ENCODE peak calls at places on chromosomes 16 and 17, in ten cellular contexts. B is RWPE1, C is mesothelial cell of epicardium, U is AG10803, I is AG09309, Y is omental fat pad, F is breast epithelium, Q is progenitor cell of endocrine pancreas, O is RWPE2, R is heart right ventricle. M is an unnamed sample.

GRCh38 chr16:10964891-10965326 is 20.5 kb downstream of the CLEC16A start:
- DNase-seq in R (no peak), F (no peak), O (no peak), I (no peak), Y (no peak), B (no peak), C (no peak), Q (no peak), U (no peak), M (no peak)

GRCh38 chr16:81106826-81107503 is 10.8 kb upstream of the GCSH start:
- DNase-seq in I (no peak), C (no peak), O (no peak), R (no peak), Y (no peak), Q (no peak), U (peak), B (no peak), F (no peak), M (no peak)

GRCh38 chr17:35765086-35765710 is 4.5 kb downstream of the C17orf50 start:
- DNase-seq in U (peak), Q (no peak), F (no peak), R (no peak), I (no peak), O (no peak), C (no peak), Y (no peak), B (no peak), M (no peak)

GRCh38 chr17:79079421-79080200 is 5.0 kb downstream of the ENGASE start:
- DNase-seq in I (no peak), B (no peak), Q (no peak), F (no peak), O (no peak), R (no peak), U (no peak), C (no peak), Y (no peak), M (no peak)

GRCh38 chr16:57464523-57464922 is 2.0 kb downstream of the POLR2C start:
- DNase-seq in R (no peak), C (no peak), O (no peak), Q (no peak), U (no peak), Y (no peak), B (no peak), F (no peak), I (no peak), M (no peak)

GRCh38 chr17:66302761-66303626 is 581 bp downstream of the PRKCA start:
- DNase-seq in R (peak), O (peak), C (peak), B (peak), Q (peak), Y (no peak), I (no peak), U (peak), F (peak), M (peak)

GRCh38 chr17:1607971-1608320 is 20.7 kb downstream of the SLC43A2 start:
- DNase-seq in R (no peak), F (no peak), O (no peak), C (no peak), I (no peak), Q (no peak), U (no peak), B (no peak), Y (no peak), M (no peak)

GRCh38 chr16:29290631-29291247 is 115.8 kb downstream of the NPIPB11 start:
- DNase-seq in R (peak), F (peak), C (peak), O (peak), I (no peak), Q (no peak), B (peak), U (peak), Y (peak), M (peak)

GRCh38 chr16:678858-679807 is 1.1 kb upstream of the STUB1 start:
- DNase-seq in C (peak), F (no peak), O (no peak), I (no peak), R (peak), Q (peak), U (peak), Y (no peak), B (no peak), M (no peak)

GRCh38 chr16:84478172-84478948 is 26.1 kb downstream of the MEAK7 start:
- DNase-seq in R (no peak), C (no peak), Q (no peak), O (no peak), F (no peak), Y (no peak), U (peak), B (peak), I (peak), M (no peak)

GRCh38 chr17:34318474-34318873 is 761 bp upstream of the CCL8 start:
- DNase-seq in R (no peak), Y (no peak), B (no peak), F (no peak), Q (no peak), U (no peak), C (no peak), I (no peak), O (no peak), M (no peak)

GRCh38 chr16:46720619-46721018 is 27.5 kb downstream of the MYLK3 start:
- DNase-seq in B (no peak), Y (no peak), U (no peak), O (no peak), I (no peak), Q (no peak), C (peak), F (no peak), R (no peak), M (no peak)

GRCh38 chr16:66662445-66663194 is 33.9 kb downstream of the CMTM4 start:
- DNase-seq in C (no peak), O (no peak), Q (no peak), U (peak), Y (no peak), R (no peak), B (peak), I (no peak), F (no peak), M (no peak)

GRCh38 chr16:85652431-85653221 is 36.1 kb downstream of the GINS2 start:
- DNase-seq in B (no peak), I (no peak), C (peak), Y (peak), F (no peak), R (no peak), Q (no peak), O (no peak), U (peak), M (no peak)

GRCh38 chr17:79114455-79115301 is 40.1 kb downstream of the ENGASE start:
- DNase-seq in Q (no peak), O (no peak), I (no peak), U (no peak), B (no peak), R (peak), Y (no peak), C (peak), F (no peak), M (no peak)

GRCh38 chr16:86665319-86665675 is 86.9 kb downstream of the FOXL1 start:
- DNase-seq in I (no peak), Q (no peak), U (peak), Y (no peak), B (no peak), F (no peak), C (no peak), R (no peak), O (no peak), M (no peak)

GRCh38 chr16:66616592-66616991 is 12.1 kb downstream of the CMTM3 start:
- DNase-seq in O (no peak), U (no peak), R (no peak), I (no peak), B (no peak), Q (no peak), Y (no peak), F (no peak), C (no peak), M (no peak)

GRCh38 chr17:27091043-27091497 is 202.8 kb upstream of the WSB1 start:
- DNase-seq in O (no peak), I (no peak), Q (no peak), B (no peak), U (no peak), F (no peak), R (no peak), C (no peak), Y (no peak), M (no peak)

GRCh38 chr16:4704913-4705312 is 11.6 kb downstream of the NUDT16L1 start:
- DNase-seq in I (no peak), C (no peak), Y (no peak), R (no peak), Q (no peak), O (no peak), B (no peak), U (no peak), F (no peak), M (no peak)

GRCh38 chr16:50532576-50532975 is 15.6 kb upstream of the NKD1 start:
- DNase-seq in R (no peak), U (no peak), C (no peak), I (no peak), Q (no peak), B (no peak), F (no peak), Y (no peak), O (no peak), M (no peak)

GRCh38 chr16:65547799-65548446 is 426.1 kb upstream of the CDH11 start:
- DNase-seq in B (peak), F (no peak), O (no peak), R (no peak), U (peak), I (peak), C (no peak), Y (no peak), Q (no peak), M (no peak)

GRCh38 chr17:75404223-75404738 is 1.2 kb downstream of the GRB2 start:
- DNase-seq in R (peak), Q (peak), F (no peak), B (peak), U (peak), O (no peak), C (peak), Y (no peak), I (no peak), M (peak)

DNA sequence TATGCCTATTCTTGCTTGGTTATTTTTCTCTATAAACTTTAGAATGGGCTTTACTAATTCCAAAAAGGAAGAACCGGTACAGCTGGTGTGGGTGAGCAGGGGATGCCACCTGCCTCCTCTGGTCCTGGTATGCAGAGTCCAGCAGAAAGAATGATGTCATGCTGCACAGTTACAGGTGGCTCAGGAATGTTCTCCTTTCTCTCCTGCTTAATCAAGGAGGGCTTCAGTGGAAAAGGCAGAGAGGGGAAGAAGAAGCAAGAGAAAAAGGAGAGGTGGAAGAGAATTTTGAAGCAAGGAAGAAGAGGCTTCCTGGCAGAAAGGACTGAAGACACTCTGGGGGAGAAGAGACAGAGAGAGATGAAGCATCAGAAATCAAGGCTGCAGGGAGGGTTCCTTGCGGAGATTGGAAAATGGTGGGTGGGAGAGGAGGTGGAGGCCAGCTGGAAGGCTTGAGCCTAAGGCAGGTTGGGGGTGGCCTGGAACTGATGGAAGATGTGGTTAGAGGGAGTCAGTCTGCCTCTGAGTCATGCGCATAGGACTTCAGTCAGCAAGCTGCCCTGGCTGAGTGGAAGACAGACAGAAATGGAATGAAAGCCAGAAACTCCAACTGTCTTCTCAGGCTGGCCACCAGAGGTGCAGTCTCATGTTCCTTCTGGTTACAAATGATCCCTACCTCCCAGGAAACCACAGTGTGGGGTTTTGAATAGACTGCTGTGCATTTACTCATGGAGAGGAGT is 64.6 kb upstream of the CRHR1 start:
- DNase-seq in Y (no peak), O (no peak), U (peak), C (no peak), I (peak), Q (no peak), R (no peak), F (no peak), B (peak), M (no peak)
- TF ChIP-seq CTCF in Y (no peak), O (peak), U (peak), C (peak), I (peak), Q (peak), R (no peak), F (no peak), B (peak), M (no peak)

GRCh38 chr16:72588554-72588953 is 416.6 kb upstream of the PMFBP1 start:
- DNase-seq in I (no peak), U (no peak), B (no peak), Q (no peak), F (no peak), C (no peak), Y (no peak), R (no peak), O (no peak), M (no peak)
- TF ChIP-seq CTCF in I (no peak), U (no peak), B (no peak), Q (no peak), F (no peak), C (no peak), Y (no peak), R (no peak), O (no peak), M (no peak)

DNA sequence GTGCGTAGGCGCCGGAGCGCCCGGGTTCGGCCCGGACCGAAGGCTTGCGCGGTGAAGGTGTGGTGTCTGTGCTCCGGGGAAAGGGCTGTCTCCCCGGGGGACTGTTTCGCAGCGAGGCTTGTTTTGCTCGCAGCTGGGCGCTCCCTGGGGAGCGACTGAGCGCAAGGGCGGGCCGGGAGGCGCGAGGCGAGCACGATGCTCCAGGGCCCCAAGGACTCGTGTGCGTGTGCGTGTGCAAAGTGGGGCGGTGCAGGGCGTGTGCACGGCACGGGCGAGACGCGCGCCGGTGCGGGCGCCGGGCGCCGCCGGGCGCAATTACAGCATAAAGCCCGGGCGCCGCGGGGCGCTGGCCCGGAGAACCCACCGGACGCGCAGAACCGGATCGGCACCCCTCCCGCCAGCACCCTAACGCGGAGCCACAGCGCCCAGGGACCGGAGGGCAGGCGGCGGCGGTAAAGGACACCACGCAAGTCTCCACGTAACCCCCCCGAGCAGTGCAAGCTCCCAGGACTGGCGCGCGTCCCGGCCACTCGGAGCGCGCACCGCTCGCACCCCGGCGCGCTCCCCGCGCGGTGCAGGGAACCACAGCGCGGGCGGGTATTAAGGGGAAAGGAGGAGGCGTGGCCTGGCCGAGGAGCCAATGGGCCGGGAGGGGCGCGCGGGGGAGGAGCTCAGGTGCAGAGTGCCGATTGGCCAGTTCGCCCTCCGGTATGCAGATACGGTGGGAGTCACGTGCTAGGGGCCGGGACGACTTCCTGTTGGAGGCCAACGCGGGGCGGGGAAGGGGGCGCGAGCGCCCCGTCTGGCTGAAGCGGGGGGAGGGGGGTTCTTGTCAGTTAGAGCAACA is at the start of gene TNRC6C:
- DNase-seq in Y (peak), F (peak), O (peak), R (peak), I (peak), B (peak), Q (peak), C (peak), U (peak), M (peak)
- TF ChIP-seq CTCF in Y (no peak), F (no peak), O (no peak), R (no peak), I (no peak), B (peak), Q (no peak), C (no peak), U (peak), M (no peak)

GRCh38 chr16:2024026-2024425 is 2.7 kb upstream of the NHERF2 start:
- DNase-seq in U (no peak), C (no peak), I (no peak), R (no peak), Q (no peak), Y (no peak), F (no peak), O (no peak), B (no peak), M (no peak)
- TF ChIP-seq CTCF in U (no peak), C (no peak), I (no peak), R (no peak), Q (no peak), Y (no peak), F (no peak), O (no peak), B (no peak), M (no peak)

DNA sequence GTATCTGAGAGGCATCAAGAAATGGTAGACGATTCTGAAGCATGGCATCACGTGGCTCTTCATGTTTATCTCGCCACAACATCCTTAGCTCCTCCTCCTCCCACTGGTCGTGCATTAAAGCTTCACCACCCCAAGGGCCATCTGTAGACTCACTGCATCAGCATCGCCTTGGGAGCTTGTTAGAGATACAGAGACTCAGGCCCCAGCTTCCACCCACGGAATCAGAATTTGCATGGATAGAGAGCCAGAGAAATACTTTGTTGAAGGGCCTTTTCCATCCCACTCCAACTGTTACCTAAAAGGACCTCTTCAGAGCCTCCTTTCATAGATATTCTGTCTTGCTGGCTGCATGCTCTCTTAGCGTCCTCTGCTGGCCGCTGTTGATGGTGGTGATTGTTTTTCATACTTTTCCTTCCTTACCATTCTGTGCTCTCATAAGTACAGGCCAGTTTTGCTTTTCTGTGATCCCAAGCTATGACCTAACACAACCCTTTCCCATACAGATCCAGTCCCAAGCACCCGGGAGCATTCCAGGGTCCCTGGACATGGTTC is 1049.4 kb upstream of the EEF2KMT start:
- DNase-seq in B (no peak), R (no peak), Y (no peak), F (no peak), O (no peak), C (no peak), U (no peak), Q (no peak), I (no peak), M (no peak)
- TF ChIP-seq CTCF in B (no peak), R (no peak), Y (no peak), F (no peak), O (no peak), C (no peak), U (no peak), Q (no peak), I (no peak), M (no peak)

GRCh38 chr17:19361975-19362292 is 589 bp downstream of the B9D1 start:
- DNase-seq in B (no peak), Y (no peak), I (no peak), C (no peak), R (no peak), U (no peak), O (no peak), Q (no peak), F (no peak), M (no peak)

GRCh38 chr17:19362293-19363113 is at the start of gene B9D1:
- DNase-seq in B (peak), I (peak), C (peak), U (peak), O (peak), Y (peak), Q (peak), F (peak), R (peak), M (peak)

GRCh38 chr17:19363460-19364035 is 1.0 kb upstream of the B9D1 start:
- DNase-seq in I (no peak), U (no peak), R (no peak), C (no peak), O (peak), Q (no peak), Y (no peak), B (no peak), F (no peak), M (no peak)

GRCh38 chr17:19361326-19361725 is 1.2 kb downstream of the B9D1 start:
- DNase-seq in I (no peak), Q (no peak), Y (no peak), U (no peak), F (no peak), C (no peak), R (no peak), B (no peak), O (peak), M (peak)

DNA sequence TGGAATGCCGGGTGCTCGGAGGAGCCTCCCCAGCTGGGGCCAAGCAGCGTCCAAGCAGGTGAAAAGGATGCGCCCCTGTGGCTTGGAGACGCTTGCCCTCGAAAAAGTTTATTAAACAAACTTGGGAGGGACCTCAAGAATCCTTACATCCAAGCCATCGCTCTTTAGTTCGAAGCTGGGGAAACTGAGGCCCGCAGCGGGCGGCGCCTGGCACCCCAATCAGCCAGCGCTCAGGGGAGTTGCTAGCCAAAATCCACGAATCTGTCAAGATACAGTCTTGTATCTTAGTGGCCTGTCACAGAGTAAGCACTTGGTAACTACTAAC is 553 bp upstream of the B9D1 start:
- DNase-seq in F (no peak), U (no peak), Q (no peak), Y (no peak), O (peak), B (no peak), I (no peak), R (no peak), C (no peak), M (no peak)
- TF ChIP-seq CTCF in F (no peak), U (no peak), Q (no peak), Y (no peak), O (peak), B (peak), I (no peak), R (no peak), C (peak), M (peak)

DNA sequence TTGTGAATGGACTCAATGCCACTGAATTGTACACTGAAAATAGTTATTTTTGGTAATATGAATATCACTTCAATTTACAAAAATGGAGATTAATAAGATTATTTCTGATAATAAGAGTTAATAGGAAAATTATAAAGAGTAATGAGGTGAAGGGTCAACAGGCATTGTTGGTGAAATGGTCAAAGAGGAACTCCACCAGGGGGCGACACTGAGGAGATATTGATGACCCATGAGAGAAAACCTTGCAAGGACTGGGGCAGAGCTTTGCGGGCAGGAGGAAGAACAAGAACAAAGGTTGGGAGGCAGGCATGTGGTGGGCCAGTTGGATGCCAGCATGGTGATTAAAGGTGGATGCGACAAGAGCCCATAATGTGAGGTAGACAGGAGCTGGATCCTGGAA is 74.0 kb upstream of the XYLT1 start:
- DNase-seq in U (no peak), C (no peak), O (no peak), R (no peak), B (no peak), Q (no peak), F (no peak), Y (no peak), I (no peak), M (no peak)
- TF ChIP-seq CTCF in U (peak), C (peak), O (peak), R (no peak), B (no peak), Q (peak), F (no peak), Y (no peak), I (no peak), M (no peak)

M was measured in activated B cell treated with CpG ODN at 0.5 μM for 24 hours.